ENCODE peak calls at places on chromosomes 5 and 9, in eight cellular contexts. One of them, this sample, is unnamed.

GRCh38 chr5:124754206-124754927 is 7.9 kb upstream of the ZNF608 start:
- DNase-seq in GM20000: no peak
- DNase-seq in stimulated activated CD8-positive, alpha-beta memory T cell treated with anti-CD3 and anti-CD28 coated beads, Interleukin-12 subunit alpha, Interleukin-12 subunit beta, amount 100 ng/mL, for 4 hours: no peak
- DNase-seq in NCI-H2171 treated with DMSO at 0.1 percent for 48 hours: peak
- DNase-seq in activated CD4-positive, alpha-beta T cell treated with anti-CD3 and anti-CD28 coated beads, Interleukin-2, amount 50 U/mL, for 4 hours: no peak
- DNase-seq in left ventricle myocardium superior: no peak
- DNase-seq in stomach: no peak
- DNase-seq in GM13977: no peak
- DNase-seq in this sample: no peak

GRCh38 chr5:179285236-179285635 is 60.0 kb downstream of the ADAMTS2 start:
- DNase-seq in GM20000: no peak
- DNase-seq in stimulated activated CD8-positive, alpha-beta memory T cell treated with anti-CD3 and anti-CD28 coated beads, Interleukin-12 subunit alpha, Interleukin-12 subunit beta, amount 100 ng/mL, for 4 hours: no peak
- DNase-seq in NCI-H2171 treated with DMSO at 0.1 percent for 48 hours: no peak
- DNase-seq in activated CD4-positive, alpha-beta T cell treated with anti-CD3 and anti-CD28 coated beads, Interleukin-2, amount 50 U/mL, for 4 hours: no peak
- DNase-seq in left ventricle myocardium superior: peak
- DNase-seq in stomach: no peak
- DNase-seq in GM13977: no peak
- DNase-seq in this sample: no peak

GRCh38 chr9:93673271-93673843 is 97.0 kb downstream of the PHF2 start:
- DNase-seq in GM20000: no peak
- DNase-seq in stimulated activated CD8-positive, alpha-beta memory T cell treated with anti-CD3 and anti-CD28 coated beads, Interleukin-12 subunit alpha, Interleukin-12 subunit beta, amount 100 ng/mL, for 4 hours: no peak
- DNase-seq in NCI-H2171 treated with DMSO at 0.1 percent for 48 hours: no peak
- DNase-seq in activated CD4-positive, alpha-beta T cell treated with anti-CD3 and anti-CD28 coated beads, Interleukin-2, amount 50 U/mL, for 4 hours: no peak
- DNase-seq in left ventricle myocardium superior: peak
- DNase-seq in stomach: peak
- DNase-seq in GM13977: no peak
- DNase-seq in this sample: no peak

GRCh38 chr5:95959964-95960801 is 1.5 kb downstream of the ELL2 start:
- DNase-seq in GM20000: no peak
- DNase-seq in stimulated activated CD8-positive, alpha-beta memory T cell treated with anti-CD3 and anti-CD28 coated beads, Interleukin-12 subunit alpha, Interleukin-12 subunit beta, amount 100 ng/mL, for 4 hours: no peak
- DNase-seq in NCI-H2171 treated with DMSO at 0.1 percent for 48 hours: peak
- DNase-seq in activated CD4-positive, alpha-beta T cell treated with anti-CD3 and anti-CD28 coated beads, Interleukin-2, amount 50 U/mL, for 4 hours: no peak
- DNase-seq in left ventricle myocardium superior: no peak
- DNase-seq in stomach: no peak
- DNase-seq in GM13977: no peak
- DNase-seq in this sample: no peak

GRCh38 chr5:134742134-134742533 is 3.8 kb downstream of the CAMLG start:
- DNase-seq in GM20000: no peak
- DNase-seq in stimulated activated CD8-positive, alpha-beta memory T cell treated with anti-CD3 and anti-CD28 coated beads, Interleukin-12 subunit alpha, Interleukin-12 subunit beta, amount 100 ng/mL, for 4 hours: no peak
- DNase-seq in NCI-H2171 treated with DMSO at 0.1 percent for 48 hours: no peak
- DNase-seq in activated CD4-positive, alpha-beta T cell treated with anti-CD3 and anti-CD28 coated beads, Interleukin-2, amount 50 U/mL, for 4 hours: no peak
- DNase-seq in left ventricle myocardium superior: no peak
- DNase-seq in stomach: no peak
- DNase-seq in GM13977: no peak
- DNase-seq in this sample: no peak

GRCh38 chr5:139061274-139061673 is 136.9 kb downstream of the SIL1 start:
- DNase-seq in GM20000: no peak
- DNase-seq in stimulated activated CD8-positive, alpha-beta memory T cell treated with anti-CD3 and anti-CD28 coated beads, Interleukin-12 subunit alpha, Interleukin-12 subunit beta, amount 100 ng/mL, for 4 hours: no peak
- DNase-seq in NCI-H2171 treated with DMSO at 0.1 percent for 48 hours: no peak
- DNase-seq in activated CD4-positive, alpha-beta T cell treated with anti-CD3 and anti-CD28 coated beads, Interleukin-2, amount 50 U/mL, for 4 hours: no peak
- DNase-seq in left ventricle myocardium superior: peak
- DNase-seq in stomach: peak
- DNase-seq in GM13977: no peak
- DNase-seq in this sample: peak

GRCh38 chr5:76813982-76814562 is 4.8 kb upstream of the F2RL1 start:
- DNase-seq in GM20000: no peak
- DNase-seq in stimulated activated CD8-positive, alpha-beta memory T cell treated with anti-CD3 and anti-CD28 coated beads, Interleukin-12 subunit alpha, Interleukin-12 subunit beta, amount 100 ng/mL, for 4 hours: no peak
- DNase-seq in NCI-H2171 treated with DMSO at 0.1 percent for 48 hours: no peak
- DNase-seq in activated CD4-positive, alpha-beta T cell treated with anti-CD3 and anti-CD28 coated beads, Interleukin-2, amount 50 U/mL, for 4 hours: no peak
- DNase-seq in left ventricle myocardium superior: no peak
- DNase-seq in stomach: no peak
- DNase-seq in GM13977: no peak
- DNase-seq in this sample: peak

GRCh38 chr5:66828551-66829421 is 232.6 kb downstream of the MAST4 start:
- DNase-seq in GM20000: no peak
- DNase-seq in stimulated activated CD8-positive, alpha-beta memory T cell treated with anti-CD3 and anti-CD28 coated beads, Interleukin-12 subunit alpha, Interleukin-12 subunit beta, amount 100 ng/mL, for 4 hours: no peak
- DNase-seq in NCI-H2171 treated with DMSO at 0.1 percent for 48 hours: peak
- DNase-seq in activated CD4-positive, alpha-beta T cell treated with anti-CD3 and anti-CD28 coated beads, Interleukin-2, amount 50 U/mL, for 4 hours: peak
- DNase-seq in left ventricle myocardium superior: peak
- DNase-seq in stomach: peak
- DNase-seq in GM13977: no peak
- DNase-seq in this sample: peak

GRCh38 chr5:149038336-149039075 is 24.4 kb downstream of the SH3TC2 start:
- DNase-seq in GM20000: no peak
- DNase-seq in stimulated activated CD8-positive, alpha-beta memory T cell treated with anti-CD3 and anti-CD28 coated beads, Interleukin-12 subunit alpha, Interleukin-12 subunit beta, amount 100 ng/mL, for 4 hours: no peak
- DNase-seq in NCI-H2171 treated with DMSO at 0.1 percent for 48 hours: no peak
- DNase-seq in activated CD4-positive, alpha-beta T cell treated with anti-CD3 and anti-CD28 coated beads, Interleukin-2, amount 50 U/mL, for 4 hours: no peak
- DNase-seq in left ventricle myocardium superior: no peak
- DNase-seq in stomach: no peak
- DNase-seq in GM13977: no peak
- DNase-seq in this sample: no peak

GRCh38 chr9:27407966-27408365 is 111.0 kb upstream of the EQTN start:
- DNase-seq in GM20000: no peak
- DNase-seq in stimulated activated CD8-positive, alpha-beta memory T cell treated with anti-CD3 and anti-CD28 coated beads, Interleukin-12 subunit alpha, Interleukin-12 subunit beta, amount 100 ng/mL, for 4 hours: no peak
- DNase-seq in NCI-H2171 treated with DMSO at 0.1 percent for 48 hours: no peak
- DNase-seq in activated CD4-positive, alpha-beta T cell treated with anti-CD3 and anti-CD28 coated beads, Interleukin-2, amount 50 U/mL, for 4 hours: no peak
- DNase-seq in left ventricle myocardium superior: no peak
- DNase-seq in stomach: no peak
- DNase-seq in GM13977: no peak
- DNase-seq in this sample: peak

GRCh38 chr5:132098151-132098594 is 24.6 kb downstream of the CSF2 start:
- DNase-seq in GM20000: no peak
- DNase-seq in stimulated activated CD8-positive, alpha-beta memory T cell treated with anti-CD3 and anti-CD28 coated beads, Interleukin-12 subunit alpha, Interleukin-12 subunit beta, amount 100 ng/mL, for 4 hours: no peak
- DNase-seq in NCI-H2171 treated with DMSO at 0.1 percent for 48 hours: no peak
- DNase-seq in activated CD4-positive, alpha-beta T cell treated with anti-CD3 and anti-CD28 coated beads, Interleukin-2, amount 50 U/mL, for 4 hours: no peak
- DNase-seq in left ventricle myocardium superior: no peak
- DNase-seq in stomach: no peak
- DNase-seq in GM13977: no peak
- DNase-seq in this sample: no peak

GRCh38 chr9:109843651-109844050 is 63.7 kb downstream of the PALM2AKAP2 start:
- DNase-seq in GM20000: no peak
- DNase-seq in stimulated activated CD8-positive, alpha-beta memory T cell treated with anti-CD3 and anti-CD28 coated beads, Interleukin-12 subunit alpha, Interleukin-12 subunit beta, amount 100 ng/mL, for 4 hours: no peak
- DNase-seq in NCI-H2171 treated with DMSO at 0.1 percent for 48 hours: peak
- DNase-seq in activated CD4-positive, alpha-beta T cell treated with anti-CD3 and anti-CD28 coated beads, Interleukin-2, amount 50 U/mL, for 4 hours: no peak
- DNase-seq in left ventricle myocardium superior: peak
- DNase-seq in stomach: no peak
- DNase-seq in GM13977: no peak
- DNase-seq in this sample: no peak

GRCh38 chr9:132069046-132069898 is 10.4 kb downstream of the MED27 start:
- DNase-seq in GM20000: no peak
- DNase-seq in stimulated activated CD8-positive, alpha-beta memory T cell treated with anti-CD3 and anti-CD28 coated beads, Interleukin-12 subunit alpha, Interleukin-12 subunit beta, amount 100 ng/mL, for 4 hours: no peak
- DNase-seq in NCI-H2171 treated with DMSO at 0.1 percent for 48 hours: peak
- DNase-seq in activated CD4-positive, alpha-beta T cell treated with anti-CD3 and anti-CD28 coated beads, Interleukin-2, amount 50 U/mL, for 4 hours: no peak
- DNase-seq in left ventricle myocardium superior: no peak
- DNase-seq in stomach: no peak
- DNase-seq in GM13977: no peak
- DNase-seq in this sample: peak

GRCh38 chr5:115490601-115491000 is 54.0 kb downstream of the FEM1C start:
- DNase-seq in GM20000: no peak
- DNase-seq in stimulated activated CD8-positive, alpha-beta memory T cell treated with anti-CD3 and anti-CD28 coated beads, Interleukin-12 subunit alpha, Interleukin-12 subunit beta, amount 100 ng/mL, for 4 hours: no peak
- DNase-seq in NCI-H2171 treated with DMSO at 0.1 percent for 48 hours: no peak
- DNase-seq in activated CD4-positive, alpha-beta T cell treated with anti-CD3 and anti-CD28 coated beads, Interleukin-2, amount 50 U/mL, for 4 hours: no peak
- DNase-seq in left ventricle myocardium superior: no peak
- DNase-seq in stomach: no peak
- DNase-seq in GM13977: no peak
- DNase-seq in this sample: no peak

GRCh38 chr9:133738039-133738805 is at the start of gene SARDH:
- DNase-seq in GM20000: peak
- DNase-seq in stimulated activated CD8-positive, alpha-beta memory T cell treated with anti-CD3 and anti-CD28 coated beads, Interleukin-12 subunit alpha, Interleukin-12 subunit beta, amount 100 ng/mL, for 4 hours: peak
- DNase-seq in NCI-H2171 treated with DMSO at 0.1 percent for 48 hours: no peak
- DNase-seq in activated CD4-positive, alpha-beta T cell treated with anti-CD3 and anti-CD28 coated beads, Interleukin-2, amount 50 U/mL, for 4 hours: no peak
- DNase-seq in left ventricle myocardium superior: peak
- DNase-seq in stomach: peak
- DNase-seq in GM13977: peak
- DNase-seq in this sample: no peak

GRCh38 chr9:23581936-23582335 is 244.1 kb downstream of the ELAVL2 start:
- DNase-seq in GM20000: no peak
- DNase-seq in stimulated activated CD8-positive, alpha-beta memory T cell treated with anti-CD3 and anti-CD28 coated beads, Interleukin-12 subunit alpha, Interleukin-12 subunit beta, amount 100 ng/mL, for 4 hours: no peak
- DNase-seq in NCI-H2171 treated with DMSO at 0.1 percent for 48 hours: no peak
- DNase-seq in activated CD4-positive, alpha-beta T cell treated with anti-CD3 and anti-CD28 coated beads, Interleukin-2, amount 50 U/mL, for 4 hours: no peak
- DNase-seq in left ventricle myocardium superior: no peak
- DNase-seq in stomach: no peak
- DNase-seq in GM13977: no peak
- DNase-seq in this sample: no peak

GRCh38 chr5:16502866-16503265 is 37.3 kb upstream of the ZNF622 start:
- DNase-seq in GM20000: no peak
- DNase-seq in stimulated activated CD8-positive, alpha-beta memory T cell treated with anti-CD3 and anti-CD28 coated beads, Interleukin-12 subunit alpha, Interleukin-12 subunit beta, amount 100 ng/mL, for 4 hours: no peak
- DNase-seq in NCI-H2171 treated with DMSO at 0.1 percent for 48 hours: no peak
- DNase-seq in activated CD4-positive, alpha-beta T cell treated with anti-CD3 and anti-CD28 coated beads, Interleukin-2, amount 50 U/mL, for 4 hours: no peak
- DNase-seq in left ventricle myocardium superior: no peak
- DNase-seq in stomach: no peak
- DNase-seq in GM13977: no peak
- DNase-seq in this sample: no peak

GRCh38 chr5:79417495-79417894 is 96.4 kb downstream of the HOMER1 start:
- DNase-seq in GM20000: no peak
- DNase-seq in stimulated activated CD8-positive, alpha-beta memory T cell treated with anti-CD3 and anti-CD28 coated beads, Interleukin-12 subunit alpha, Interleukin-12 subunit beta, amount 100 ng/mL, for 4 hours: no peak
- DNase-seq in NCI-H2171 treated with DMSO at 0.1 percent for 48 hours: no peak
- DNase-seq in activated CD4-positive, alpha-beta T cell treated with anti-CD3 and anti-CD28 coated beads, Interleukin-2, amount 50 U/mL, for 4 hours: no peak
- DNase-seq in left ventricle myocardium superior: no peak
- DNase-seq in stomach: no peak
- DNase-seq in GM13977: no peak
- DNase-seq in this sample: no peak

GRCh38 chr5:74073257-74073656 is 447.3 kb downstream of the ARHGEF28 start:
- DNase-seq in GM20000: no peak
- DNase-seq in stimulated activated CD8-positive, alpha-beta memory T cell treated with anti-CD3 and anti-CD28 coated beads, Interleukin-12 subunit alpha, Interleukin-12 subunit beta, amount 100 ng/mL, for 4 hours: no peak
- DNase-seq in NCI-H2171 treated with DMSO at 0.1 percent for 48 hours: no peak
- DNase-seq in activated CD4-positive, alpha-beta T cell treated with anti-CD3 and anti-CD28 coated beads, Interleukin-2, amount 50 U/mL, for 4 hours: no peak
- DNase-seq in left ventricle myocardium superior: no peak
- DNase-seq in stomach: no peak
- DNase-seq in GM13977: no peak
- DNase-seq in this sample: no peak